ENCODE peak calls at places on chromosomes 4 and X, in eight cellular contexts. One of them, this sample, is unnamed.

GRCh38 chr4:189185810-189186432 is 754.8 kb upstream of the FRG1 start:
- DNase-seq in activated naive CD4-positive, alpha-beta T cell: no peak
- DNase-seq in anterior cingulate cortex: no peak
- DNase-seq in lung: no peak
- DNase-seq in SW480: no peak
- DNase-seq in effector CD4-positive, alpha-beta T cell: no peak
- DNase-seq in pancreas: no peak
- DNase-seq in RCC 7860: no peak
- DNase-seq in this sample: no peak

GRCh38 chr4:124641715-124642380 is 70.7 kb downstream of the ANKRD50 start:
- DNase-seq in effector CD4-positive, alpha-beta T cell: no peak
- DNase-seq in SW480: no peak
- DNase-seq in activated naive CD4-positive, alpha-beta T cell: no peak
- DNase-seq in lung: no peak
- DNase-seq in RCC 7860: peak
- DNase-seq in anterior cingulate cortex: no peak
- DNase-seq in pancreas: no peak
- DNase-seq in this sample: no peak

GRCh38 chrX:40105016-40105790 is 7.4 kb upstream of the BCOR start:
- DNase-seq in RCC 7860: no peak
- DNase-seq in lung: no peak
- DNase-seq in activated naive CD4-positive, alpha-beta T cell: no peak
- DNase-seq in effector CD4-positive, alpha-beta T cell: no peak
- DNase-seq in SW480: no peak
- DNase-seq in pancreas: peak
- DNase-seq in anterior cingulate cortex: peak
- DNase-seq in this sample: peak

GRCh38 chr4:137960371-137961050 is 281.6 kb downstream of the SLC7A11 start:
- DNase-seq in effector CD4-positive, alpha-beta T cell: no peak
- DNase-seq in anterior cingulate cortex: no peak
- DNase-seq in pancreas: no peak
- DNase-seq in lung: no peak
- DNase-seq in RCC 7860: no peak
- DNase-seq in SW480: no peak
- DNase-seq in activated naive CD4-positive, alpha-beta T cell: no peak
- DNase-seq in this sample: no peak

GRCh38 chr4:8817813-8818062 is 53.9 kb downstream of the HMX1 start:
- DNase-seq in anterior cingulate cortex: no peak
- DNase-seq in effector CD4-positive, alpha-beta T cell: no peak
- DNase-seq in lung: no peak
- DNase-seq in activated naive CD4-positive, alpha-beta T cell: no peak
- DNase-seq in SW480: no peak
- DNase-seq in RCC 7860: no peak
- DNase-seq in pancreas: peak
- DNase-seq in this sample: peak

GRCh38 chr4:42954925-42955669 is 62.6 kb downstream of the GRXCR1 start:
- DNase-seq in lung: no peak
- DNase-seq in SW480: no peak
- DNase-seq in RCC 7860: no peak
- DNase-seq in effector CD4-positive, alpha-beta T cell: no peak
- DNase-seq in activated naive CD4-positive, alpha-beta T cell: no peak
- DNase-seq in pancreas: peak
- DNase-seq in anterior cingulate cortex: no peak
- DNase-seq in this sample: no peak

GRCh38 chrX:10819973-10820372 is 199.6 kb upstream of the MID1 start:
- DNase-seq in RCC 7860: no peak
- DNase-seq in pancreas: no peak
- DNase-seq in effector CD4-positive, alpha-beta T cell: no peak
- DNase-seq in activated naive CD4-positive, alpha-beta T cell: no peak
- DNase-seq in SW480: no peak
- DNase-seq in lung: no peak
- DNase-seq in anterior cingulate cortex: no peak
- DNase-seq in this sample: no peak

GRCh38 chrX:74422576-74423288 is 1.4 kb downstream of the SLC16A2 start:
- DNase-seq in lung: peak
- DNase-seq in SW480: no peak
- DNase-seq in RCC 7860: no peak
- DNase-seq in anterior cingulate cortex: peak
- DNase-seq in activated naive CD4-positive, alpha-beta T cell: peak
- DNase-seq in effector CD4-positive, alpha-beta T cell: no peak
- DNase-seq in pancreas: peak
- DNase-seq in this sample: peak

GRCh38 chr4:136526517-136526916 is 1005.8 kb downstream of the PCDH18 start:
- DNase-seq in RCC 7860: no peak
- DNase-seq in anterior cingulate cortex: no peak
- DNase-seq in effector CD4-positive, alpha-beta T cell: no peak
- DNase-seq in activated naive CD4-positive, alpha-beta T cell: no peak
- DNase-seq in pancreas: no peak
- DNase-seq in SW480: no peak
- DNase-seq in lung: no peak
- DNase-seq in this sample: no peak

GRCh38 chr4:137749466-137749865 is 217.2 kb upstream of the PCDH18 start:
- DNase-seq in anterior cingulate cortex: no peak
- DNase-seq in activated naive CD4-positive, alpha-beta T cell: no peak
- DNase-seq in RCC 7860: no peak
- DNase-seq in lung: no peak
- DNase-seq in effector CD4-positive, alpha-beta T cell: no peak
- DNase-seq in pancreas: no peak
- DNase-seq in SW480: no peak
- DNase-seq in this sample: no peak

GRCh38 chr4:82786794-82787193 is 11.8 kb downstream of the SCD5 start:
- DNase-seq in SW480: no peak
- DNase-seq in pancreas: no peak
- DNase-seq in anterior cingulate cortex: no peak
- DNase-seq in activated naive CD4-positive, alpha-beta T cell: no peak
- DNase-seq in RCC 7860: no peak
- DNase-seq in lung: no peak
- DNase-seq in effector CD4-positive, alpha-beta T cell: no peak
- DNase-seq in this sample: no peak

GRCh38 chrX:130079824-130080406 is 30.4 kb downstream of the ELF4 start:
- DNase-seq in lung: peak
- DNase-seq in RCC 7860: peak
- DNase-seq in activated naive CD4-positive, alpha-beta T cell: no peak
- DNase-seq in anterior cingulate cortex: no peak
- DNase-seq in effector CD4-positive, alpha-beta T cell: peak
- DNase-seq in SW480: peak
- DNase-seq in pancreas: no peak
- DNase-seq in this sample: no peak

GRCh38 chrX:40912166-40912565 is 173.1 kb upstream of the USP9X start:
- DNase-seq in activated naive CD4-positive, alpha-beta T cell: no peak
- DNase-seq in anterior cingulate cortex: no peak
- DNase-seq in pancreas: no peak
- DNase-seq in SW480: no peak
- DNase-seq in effector CD4-positive, alpha-beta T cell: no peak
- DNase-seq in RCC 7860: no peak
- DNase-seq in lung: no peak
- DNase-seq in this sample: no peak

GRCh38 chr4:169080970-169081369 is 70.9 kb upstream of the CBR4 start:
- DNase-seq in SW480: no peak
- DNase-seq in lung: no peak
- DNase-seq in activated naive CD4-positive, alpha-beta T cell: no peak
- DNase-seq in anterior cingulate cortex: no peak
- DNase-seq in RCC 7860: no peak
- DNase-seq in effector CD4-positive, alpha-beta T cell: no peak
- DNase-seq in pancreas: no peak
- DNase-seq in this sample: no peak

GRCh38 chr4:85783483-85783882 is 308.5 kb downstream of the ARHGAP24 start:
- DNase-seq in anterior cingulate cortex: no peak
- DNase-seq in effector CD4-positive, alpha-beta T cell: no peak
- DNase-seq in RCC 7860: peak
- DNase-seq in pancreas: no peak
- DNase-seq in lung: no peak
- DNase-seq in SW480: no peak
- DNase-seq in activated naive CD4-positive, alpha-beta T cell: no peak
- DNase-seq in this sample: no peak

GRCh38 chr4:143728171-143728570 is 27.7 kb upstream of the FREM3 start:
- DNase-seq in RCC 7860: no peak
- DNase-seq in anterior cingulate cortex: no peak
- DNase-seq in pancreas: no peak
- DNase-seq in effector CD4-positive, alpha-beta T cell: no peak
- DNase-seq in activated naive CD4-positive, alpha-beta T cell: no peak
- DNase-seq in SW480: no peak
- DNase-seq in lung: no peak
- DNase-seq in this sample: no peak

GRCh38 chrX:47232803-47233332 is at the start of gene USP11:
- DNase-seq in SW480: peak
- DNase-seq in effector CD4-positive, alpha-beta T cell: peak
- DNase-seq in RCC 7860: peak
- DNase-seq in pancreas: no peak
- DNase-seq in anterior cingulate cortex: peak
- DNase-seq in activated naive CD4-positive, alpha-beta T cell: no peak
- DNase-seq in lung: peak
- DNase-seq in this sample: peak

GRCh38 chrX:129845616-129846190 is 2.0 kb upstream of the ZDHHC9 start:
- DNase-seq in lung: no peak
- DNase-seq in activated naive CD4-positive, alpha-beta T cell: no peak
- DNase-seq in effector CD4-positive, alpha-beta T cell: no peak
- DNase-seq in SW480: peak
- DNase-seq in RCC 7860: no peak
- DNase-seq in pancreas: no peak
- DNase-seq in anterior cingulate cortex: no peak
- DNase-seq in this sample: no peak

GRCh38 chr4:19379318-19379717 is 872.4 kb upstream of the SLIT2 start:
- DNase-seq in SW480: no peak
- DNase-seq in effector CD4-positive, alpha-beta T cell: no peak
- DNase-seq in activated naive CD4-positive, alpha-beta T cell: no peak
- DNase-seq in anterior cingulate cortex: no peak
- DNase-seq in RCC 7860: no peak
- DNase-seq in pancreas: no peak
- DNase-seq in lung: no peak
- DNase-seq in this sample: no peak

GRCh38 chr4:124144302-124144701 is 568.2 kb downstream of the ANKRD50 start:
- DNase-seq in anterior cingulate cortex: no peak
- DNase-seq in RCC 7860: no peak
- DNase-seq in effector CD4-positive, alpha-beta T cell: no peak
- DNase-seq in activated naive CD4-positive, alpha-beta T cell: no peak
- DNase-seq in SW480: no peak
- DNase-seq in pancreas: no peak
- DNase-seq in lung: no peak
- DNase-seq in this sample: no peak

GRCh38 chrX:9844936-9845573 is 58.8 kb downstream of the SHROOM2 start:
- DNase-seq in lung: no peak
- DNase-seq in anterior cingulate cortex: no peak
- DNase-seq in pancreas: no peak
- DNase-seq in RCC 7860: no peak
- DNase-seq in effector CD4-positive, alpha-beta T cell: no peak
- DNase-seq in activated naive CD4-positive, alpha-beta T cell: no peak
- DNase-seq in SW480: no peak
- DNase-seq in this sample: no peak

GRCh38 chr4:20256381-20256881 is 4.7 kb downstream of the SLIT2 start:
- DNase-seq in anterior cingulate cortex: no peak
- DNase-seq in RCC 7860: no peak
- DNase-seq in lung: no peak
- DNase-seq in activated naive CD4-positive, alpha-beta T cell: no peak
- DNase-seq in effector CD4-positive, alpha-beta T cell: no peak
- DNase-seq in pancreas: no peak
- DNase-seq in SW480: no peak
- DNase-seq in this sample: no peak

GRCh38 chr4:8115203-8115520 is 43.5 kb downstream of the ABLIM2 start:
- DNase-seq in pancreas: no peak
- DNase-seq in lung: no peak
- DNase-seq in activated naive CD4-positive, alpha-beta T cell: no peak
- DNase-seq in SW480: no peak
- DNase-seq in effector CD4-positive, alpha-beta T cell: no peak
- DNase-seq in RCC 7860: no peak
- DNase-seq in anterior cingulate cortex: no peak
- DNase-seq in this sample: no peak

GRCh38 chrX:147978931-147979330 is 2.2 kb upstream of the FMR1NB start:
- DNase-seq in RCC 7860: peak
- DNase-seq in pancreas: no peak
- DNase-seq in anterior cingulate cortex: no peak
- DNase-seq in activated naive CD4-positive, alpha-beta T cell: no peak
- DNase-seq in lung: no peak
- DNase-seq in SW480: peak
- DNase-seq in effector CD4-positive, alpha-beta T cell: no peak
- DNase-seq in this sample: no peak

GRCh38 chrX:152997337-152997736 is 3.4 kb upstream of the PNMA5 start:
- DNase-seq in anterior cingulate cortex: no peak
- DNase-seq in lung: no peak
- DNase-seq in effector CD4-positive, alpha-beta T cell: no peak
- DNase-seq in SW480: no peak
- DNase-seq in pancreas: no peak
- DNase-seq in RCC 7860: no peak
- DNase-seq in activated naive CD4-positive, alpha-beta T cell: no peak
- DNase-seq in this sample: no peak

This sample was measured in ecto neural progenitor cell.